ENCODE peak calls at places on chromosome 19, in nine cellular contexts. N, U, P, O, B, Q, D, Y and A are unnamed samples.

GRCh38 chr19:5990289-5990797 is 12.4 kb upstream of the RANBP3 start:
- DNase-seq in U (no peak), B (no peak), O (no peak), Q (no peak), D (no peak), P (peak), N (no peak), Y (no peak), A (no peak)

GRCh38 chr19:15367439-15367838 is 12.1 kb downstream of the AKAP8 start:
- DNase-seq in Q (no peak), D (no peak), P (no peak), O (no peak), N (no peak), B (no peak), U (no peak), Y (no peak), A (no peak)

GRCh38 chr19:38735257-38735686 is 9.0 kb downstream of the CAPN12 start:
- DNase-seq in Q (peak), Y (no peak), U (peak), P (peak), B (no peak), N (no peak), O (peak), D (peak), A (no peak)

GRCh38 chr19:15161028-15161984 is 39.5 kb downstream of the NOTCH3 start:
- DNase-seq in D (no peak), O (no peak), Q (no peak), U (no peak), N (no peak), Y (no peak), P (peak), B (no peak), A (no peak)

GRCh38 chr19:31232220-31232619 is 117.0 kb downstream of the TSHZ3 start:
- DNase-seq in Y (no peak), D (no peak), Q (no peak), P (peak), N (no peak), U (no peak), O (no peak), B (no peak), A (no peak)

GRCh38 chr19:40642757-40643325 is 41.7 kb downstream of the LTBP4 start:
- DNase-seq in O (no peak), Y (no peak), Q (no peak), U (no peak), D (no peak), P (no peak), N (no peak), B (no peak), A (no peak)

GRCh38 chr19:17610384-17610783 is 54.9 kb downstream of the COLGALT1 start:
- DNase-seq in O (no peak), D (peak), Q (no peak), N (no peak), Y (no peak), B (no peak), P (peak), U (no peak), A (no peak)

GRCh38 chr19:46303702-46304397 is 7.0 kb downstream of the HIF3A start:
- DNase-seq in Y (no peak), N (no peak), U (no peak), D (no peak), O (no peak), P (peak), Q (peak), B (peak), A (no peak)

GRCh38 chr19:6464070-6464873 is at the start of gene CRB3:
- DNase-seq in Q (peak), B (no peak), P (peak), D (peak), U (no peak), O (peak), N (no peak), Y (peak), A (peak)

GRCh38 chr19:13732337-13732736 is 32.0 kb upstream of the MRI1 start:
- DNase-seq in B (no peak), N (no peak), U (no peak), Q (no peak), O (no peak), Y (no peak), P (no peak), D (no peak), A (no peak)

GRCh38 chr19:44587863-44588752 is 25.3 kb upstream of the IGSF23 start:
- DNase-seq in B (peak), U (no peak), O (no peak), N (no peak), Y (no peak), D (no peak), P (no peak), Q (no peak), A (peak)

GRCh38 chr19:46606019-46606418 is 4.9 kb downstream of the CALM3 start:
- DNase-seq in O (no peak), P (no peak), N (no peak), Q (no peak), B (no peak), U (no peak), Y (no peak), D (no peak), A (no peak)

GRCh38 chr19:27694361-27695055 is 1518.4 kb downstream of the UQCRFS1 start:
- DNase-seq in P (no peak), N (no peak), U (no peak), Y (no peak), O (no peak), B (no peak), Q (no peak), D (no peak), A (no peak)

GRCh38 chr19:14515501-14516047 is 2.6 kb downstream of the DNAJB1 start:
- DNase-seq in D (peak), N (no peak), P (no peak), U (no peak), Y (no peak), O (no peak), Q (no peak), B (no peak), A (no peak)

GRCh38 chr19:15469513-15470297 is 5.4 kb upstream of the RASAL3 start:
- DNase-seq in B (no peak), N (no peak), Y (peak), U (no peak), Q (no peak), P (peak), D (peak), O (no peak), A (no peak)

GRCh38 chr19:18167975-18168645 is 5.5 kb upstream of the IFI30 start:
- DNase-seq in Q (no peak), U (peak), N (no peak), P (peak), O (peak), B (peak), D (peak), Y (peak), A (no peak)

GRCh38 chr19:17677002-17677401 is 11.2 kb downstream of the UNC13A start:
- DNase-seq in Y (no peak), N (no peak), D (peak), B (no peak), P (peak), Q (no peak), O (no peak), U (no peak), A (no peak)

GRCh38 chr19:10431943-10432735 is 11.8 kb downstream of the PDE4A start:
- DNase-seq in D (peak), P (peak), B (no peak), Y (peak), U (no peak), N (no peak), O (peak), Q (no peak), A (no peak)

GRCh38 chr19:42132030-42132628 is at the start of gene POU2F2:
- DNase-seq in D (peak), B (no peak), N (peak), O (peak), Q (no peak), U (peak), P (peak), Y (peak), A (no peak)